ENCODE peak calls at places on chromosome 21, in four cellular contexts. W, B, L and P are unnamed samples.

GRCh38 chr21:17742181-17742580 is 77.0 kb downstream of the C21orf91 start:
- DNase-seq in B (no peak), W (peak), L (no peak), P (no peak)

GRCh38 chr21:38813143-38813542 is 7.4 kb downstream of the ETS2 start:
- DNase-seq in B (no peak), L (no peak), W (no peak), P (no peak)

GRCh38 chr21:16863541-16863940 is 649.3 kb upstream of the CXADR start:
- DNase-seq in W (no peak), B (no peak), L (no peak), P (no peak)

GRCh38 chr21:44392185-44392584 is 38.8 kb downstream of the TRPM2 start:
- DNase-seq in B (no peak), W (no peak), L (no peak), P (no peak)

GRCh38 chr21:43767980-43768867 is 7.9 kb downstream of the CSTB start:
- DNase-seq in L (no peak), W (peak), B (no peak), P (peak)

GRCh38 chr21:43907751-43908150 is 42.7 kb downstream of the AGPAT3 start:
- DNase-seq in W (no peak), B (no peak), L (no peak), P (no peak)

GRCh38 chr21:15848632-15849031 is 118.8 kb downstream of the USP25 start:
- DNase-seq in L (no peak), B (no peak), W (peak), P (no peak)

GRCh38 chr21:34574984-34575529 is 39.9 kb downstream of the RCAN1 start:
- DNase-seq in B (no peak), W (no peak), L (no peak), P (no peak)

GRCh38 chr21:32958288-32958992 is 67.3 kb upstream of the OLIG2 start:
- DNase-seq in B (no peak), W (no peak), L (no peak), P (no peak)

GRCh38 chr21:33403128-33403785 is at the start of gene IFNGR2:
- DNase-seq in W (no peak), B (peak), L (peak), P (no peak)

GRCh38 chr21:44785620-44786344 is 15.8 kb downstream of the UBE2G2 start:
- DNase-seq in L (no peak), W (no peak), B (no peak), P (no peak)

GRCh38 chr21:14748662-14749061 is 202.5 kb upstream of the SAMSN1 start:
- DNase-seq in B (no peak), W (no peak), L (no peak), P (no peak)

GRCh38 chr21:23968722-23969647 is 1638.3 kb downstream of the MRPL39 start:
- DNase-seq in L (no peak), B (peak), W (no peak), P (no peak)

GRCh38 chr21:39078322-39079065 is 104.8 kb downstream of the PSMG1 start:
- DNase-seq in B (no peak), L (no peak), W (no peak), P (no peak)

GRCh38 chr21:38756746-38757145 is 49.0 kb upstream of the ETS2 start:
- DNase-seq in L (no peak), B (no peak), W (no peak), P (peak)

GRCh38 chr21:31872452-31873274 is at the start of gene HUNK:
- DNase-seq in L (no peak), W (no peak), B (no peak), P (no peak)

GRCh38 chr21:14120091-14120734 is 90.5 kb downstream of the LIPI start:
- DNase-seq in W (no peak), B (no peak), L (no peak), P (no peak)

GRCh38 chr21:34524671-34525601 is 12.9 kb upstream of the KCNE1 start:
- DNase-seq in B (no peak), W (no peak), L (no peak), P (no peak)

GRCh38 chr21:29152936-29153335 is 22.5 kb downstream of the MAP3K7CL start:
- DNase-seq in B (no peak), W (no peak), L (no peak), P (no peak)

GRCh38 chr21:44434936-44435635 is 20.2 kb upstream of the LRRC3 start:
- DNase-seq in L (peak), W (no peak), B (no peak), P (no peak)

GRCh38 chr21:18812308-18812707 is 408.7 kb upstream of the TMPRSS15 start:
- DNase-seq in W (no peak), L (no peak), B (no peak), P (no peak)
- H3K27ac ChIP-seq in W (no peak), L (no peak), B (no peak), P (no peak)

GRCh38 chr21:26055010-26055409 is 115.6 kb downstream of the APP start:
- DNase-seq in L (no peak), B (no peak), W (no peak), P (no peak)

GRCh38 chr21:26060335-26061115 is 110.0 kb downstream of the APP start:
- DNase-seq in L (no peak), B (no peak), W (no peak), P (no peak)

GRCh38 chr21:26055841-26056264 is 114.7 kb downstream of the APP start:
- DNase-seq in B (no peak), W (no peak), L (no peak), P (no peak)

GRCh38 chr21:26061437-26061836 is 109.1 kb downstream of the APP start:
- DNase-seq in L (no peak), W (no peak), B (no peak), P (no peak)

GRCh38 chr21:26057488-26058170 is 112.9 kb downstream of the APP start:
- DNase-seq in L (no peak), B (no peak), W (no peak), P (no peak)
- H3K27ac ChIP-seq in L (no peak), B (no peak), W (no peak), P (no peak)

GRCh38 chr21:30518876-30519275 is 16.9 kb upstream of the KRTAP19-5 start:
- DNase-seq in L (no peak), W (no peak), B (no peak), P (no peak)
- H3K27ac ChIP-seq in L (no peak), W (no peak), B (no peak), P (no peak)

GRCh38 chr21:36260802-36261201 is 59.2 kb upstream of the MORC3 start:
- DNase-seq in L (no peak), B (no peak), W (no peak), P (no peak)
- H3K27ac ChIP-seq in L (peak), B (no peak), W (no peak), P (no peak)

GRCh38 chr21:36676039-36676950 is 22.6 kb upstream of the SIM2 start:
- DNase-seq in L (no peak), W (no peak), B (no peak), P (no peak)
- H3K27ac ChIP-seq in L (no peak), W (no peak), B (no peak), P (no peak)

GRCh38 chr21:46151989-46152938 is 3.1 kb downstream of the FTCD start:
- DNase-seq in L (peak), W (no peak), B (no peak), P (no peak)

GRCh38 chr21:46154955-46155513 is 345 bp downstream of the FTCD start:
- DNase-seq in B (no peak), W (no peak), L (peak), P (no peak)

GRCh38 chr21:46152939-46153258 is 2.5 kb downstream of the FTCD start:
- DNase-seq in L (peak), W (no peak), B (no peak), P (no peak)

GRCh38 chr21:46154155-46154954 is 1.0 kb downstream of the FTCD start:
- DNase-seq in B (no peak), W (no peak), L (peak), P (no peak)

DNA sequence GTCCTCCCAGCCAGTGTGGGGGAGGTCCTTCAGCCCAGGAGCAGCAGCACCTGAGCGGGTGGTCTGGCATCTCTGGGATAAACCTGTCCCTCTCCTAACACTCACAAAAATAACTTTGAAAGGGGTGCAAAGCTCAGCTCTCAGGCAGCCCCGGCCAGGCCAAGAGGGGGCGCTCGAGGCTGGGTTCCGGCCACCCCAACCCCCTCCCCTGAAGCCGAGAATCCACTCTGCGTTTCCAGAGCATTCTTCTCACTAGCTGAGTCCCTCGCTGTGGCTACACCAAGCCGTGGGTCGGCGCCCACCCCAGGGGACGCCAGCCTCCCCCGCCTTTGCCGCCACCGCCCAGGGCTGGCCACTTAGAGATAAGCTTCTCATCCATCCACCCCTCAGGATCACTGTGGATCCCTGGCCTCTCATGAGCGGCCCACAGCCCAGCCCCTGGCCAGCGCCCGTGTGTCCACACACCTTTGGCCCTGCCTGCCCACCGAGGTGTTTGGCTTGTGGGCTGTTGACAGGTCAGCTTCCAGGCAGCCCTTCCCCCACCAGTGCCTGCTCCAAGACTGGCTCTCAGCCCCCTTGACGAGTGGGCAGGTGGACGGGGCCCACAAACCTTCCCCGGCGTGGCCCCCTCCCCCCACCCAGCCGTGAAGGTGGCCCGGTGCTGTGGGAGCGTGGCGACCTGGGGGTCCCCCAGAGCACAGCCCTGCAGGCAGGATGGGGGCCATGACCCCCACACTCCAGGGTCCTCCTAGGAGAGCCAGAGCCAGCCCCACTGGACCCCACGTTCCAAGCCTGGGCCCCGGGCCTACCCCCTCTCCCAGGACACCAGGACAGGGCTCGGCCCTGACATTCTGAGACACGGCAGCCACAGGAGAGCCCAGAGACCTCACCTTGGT is 1.9 kb downstream of the FTCD start:
- DNase-seq in L (peak), B (peak), W (no peak), P (no peak)
- H3K27ac ChIP-seq in L (peak), B (no peak), W (no peak), P (no peak)

GRCh38 chr21:46265736-46266525 is 19.5 kb downstream of the MCM3AP start:
- DNase-seq in L (no peak), B (no peak), W (no peak), P (no peak)
- H3K27ac ChIP-seq in L (no peak), B (no peak), W (no peak), P (no peak)

DNA sequence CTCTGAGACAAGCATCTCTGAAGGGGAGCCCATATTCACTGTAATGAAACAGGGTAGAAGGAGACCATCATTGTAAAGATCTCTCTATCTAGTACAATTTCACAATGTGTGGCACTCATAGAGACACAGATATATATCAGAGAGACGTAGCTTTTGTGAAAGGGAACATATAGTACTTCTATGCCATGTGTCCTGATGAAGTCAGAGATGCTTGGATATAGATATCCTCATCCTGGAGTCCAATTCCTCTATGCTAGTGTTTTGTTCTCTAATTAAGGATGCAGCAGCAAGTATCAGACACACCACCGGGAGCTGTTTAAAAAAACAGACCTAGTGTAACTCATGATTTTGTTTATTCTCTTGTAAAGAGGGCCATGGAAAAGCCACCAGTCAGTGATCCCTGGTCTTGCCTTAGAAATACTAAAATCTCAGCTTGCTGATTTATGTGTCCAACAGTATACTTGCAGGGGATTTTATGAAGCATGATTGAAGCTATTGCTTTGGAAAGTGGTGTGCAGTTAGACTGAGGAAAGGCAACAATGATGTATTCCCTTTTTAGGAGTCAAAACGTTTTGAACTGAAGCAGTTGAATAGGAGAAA is 2.5 kb downstream of the NCAM2 start:
- DNase-seq in W (no peak), L (no peak), B (no peak), P (no peak)
- H3K27ac ChIP-seq in W (no peak), L (no peak), B (no peak), P (no peak)

GRCh38 chr21:41749286-41749685 is 17.6 kb downstream of the RIPK4 start:
- DNase-seq in B (no peak), L (no peak), W (no peak), P (no peak)
- H3K27ac ChIP-seq in B (no peak), L (no peak), W (no peak), P (no peak)